ENCODE peak calls at places on chromosomes 3 and 15, in six cellular contexts. P is SK-N-SH, D is GM12878, T is K562, Q is HepG2, G is HCT116. J is an unnamed sample.

GRCh38 chr3:156433138-156433537 is 121.8 kb downstream of the SSR3 start:
- DNase-seq in P (no peak), D (no peak), T (no peak), Q (no peak), G (no peak), J (no peak)

GRCh38 chr3:182028081-182028480 is 316.4 kb downstream of the SOX2 start:
- DNase-seq in P (no peak), D (no peak), T (no peak), Q (no peak), G (no peak), J (no peak)

GRCh38 chr3:71258526-71258925 is 325.0 kb downstream of the FOXP1 start:
- DNase-seq in P (no peak), D (no peak), T (no peak), Q (peak), G (no peak), J (no peak)

GRCh38 chr3:65793495-65794200 is 245.1 kb downstream of the MAGI1 start:
- DNase-seq in P (no peak), D (no peak), T (no peak), Q (no peak), G (no peak), J (no peak)

GRCh38 chr3:56119575-56120349 is 348.5 kb downstream of the ERC2 start:
- DNase-seq in P (no peak), D (no peak), T (no peak), Q (no peak), G (no peak), J (no peak)

GRCh38 chr3:45905755-45906154 is 19.4 kb downstream of the CCR9 start:
- DNase-seq in P (no peak), D (no peak), T (no peak), Q (no peak), G (no peak), J (no peak)

GRCh38 chr3:29486087-29486486 is 205.2 kb downstream of the RBMS3 start:
- DNase-seq in P (no peak), D (peak), T (no peak), Q (no peak), G (no peak), J (no peak)

GRCh38 chr3:112013058-112013783 is 14.5 kb downstream of the TAGLN3 start:
- DNase-seq in P (peak), D (no peak), T (peak), Q (peak), G (peak), J (peak)

GRCh38 chr15:94266789-94267188 is 35.4 kb downstream of the MCTP2 start:
- DNase-seq in P (no peak), D (no peak), T (no peak), Q (no peak), G (no peak), J (no peak)

GRCh38 chr3:15361494-15362214 is 29.3 kb upstream of the SH3BP5 start:
- DNase-seq in P (peak), D (peak), T (no peak), Q (no peak), G (no peak), J (no peak)

GRCh38 chr3:123907720-123908119 is 23.6 kb upstream of the MYLK start:
- DNase-seq in P (no peak), D (no peak), T (no peak), Q (no peak), G (no peak), J (no peak)

GRCh38 chr3:187852842-187853727 is 107.8 kb upstream of the BCL6 start:
- DNase-seq in P (no peak), D (no peak), T (no peak), Q (no peak), G (no peak), J (no peak)

GRCh38 chr3:56323986-56324420 is 144.3 kb downstream of the ERC2 start:
- DNase-seq in P (no peak), D (no peak), T (no peak), Q (no peak), G (no peak), J (no peak)

GRCh38 chr3:13544293-13544831 is 4.6 kb upstream of the FBLN2 start:
- DNase-seq in P (no peak), D (no peak), T (no peak), Q (no peak), G (no peak), J (no peak)

GRCh38 chr3:192889694-192890093 is 28.0 kb downstream of the MB21D2 start:
- DNase-seq in P (no peak), D (no peak), T (no peak), Q (no peak), G (no peak), J (no peak)

GRCh38 chr3:53234841-53235232 is 21.0 kb downstream of the TKT start:
- DNase-seq in P (no peak), D (no peak), T (no peak), Q (no peak), G (no peak), J (no peak)

DNA sequence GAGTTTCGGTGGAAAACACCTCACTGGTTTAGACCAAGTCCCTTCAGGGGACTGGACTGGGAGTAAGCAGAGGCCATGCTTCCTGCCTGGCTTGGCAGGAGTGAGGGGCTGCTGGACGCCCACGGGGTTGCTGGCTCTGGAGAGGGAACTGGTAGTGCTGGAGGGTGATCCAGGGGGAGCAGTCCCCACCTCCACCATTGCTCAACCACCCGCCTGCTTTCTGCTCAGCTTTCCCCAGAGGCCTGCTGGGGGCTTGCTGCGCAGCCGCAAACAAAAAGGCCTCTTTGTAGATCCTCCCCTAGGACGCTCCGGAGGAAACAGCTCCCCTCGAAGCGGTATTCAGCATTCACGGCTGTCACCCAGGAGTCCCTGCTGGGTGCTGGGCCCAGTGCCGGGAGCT is 33.5 kb downstream of the EBLN2 start:
- DNase-seq in P (no peak), D (no peak), T (no peak), Q (no peak), G (no peak), J (no peak)
- H3K4me3 ChIP-seq in P (no peak), D (no peak), T (no peak), Q (no peak), G (no peak), J (no peak)

GRCh38 chr3:138834359-138835176 is at the start of gene PIK3CB:
- DNase-seq in P (peak), D (no peak), T (peak), Q (peak), G (peak), J (peak)
- TF ChIP-seq REST in P (no peak), D (no peak), T (peak), Q (peak), G (no peak), J (no peak)

GRCh38 chr3:129061888-129062834 is 1.6 kb downstream of the GP9 start:
- DNase-seq in P (peak), D (no peak), T (no peak), Q (no peak), G (no peak), J (no peak)
- TF ChIP-seq SIN3A in P (no peak), D (no peak), T (no peak), Q (no peak), G (no peak), J (no peak)

GRCh38 chr3:184604039-184604955 is 42.7 kb downstream of the EPHB3 start:
- DNase-seq in P (no peak), D (no peak), T (peak), Q (no peak), G (no peak), J (no peak)

GRCh38 chr3:184602406-184603155 is 41.0 kb downstream of the EPHB3 start:
- DNase-seq in P (peak), D (no peak), T (no peak), Q (no peak), G (no peak), J (no peak)

GRCh38 chr3:184603156-184604030 is 41.8 kb downstream of the EPHB3 start:
- DNase-seq in P (no peak), D (no peak), T (no peak), Q (no peak), G (no peak), J (no peak)

GRCh38 chr3:184600685-184601377 is 39.2 kb downstream of the EPHB3 start:
- DNase-seq in P (no peak), D (no peak), T (no peak), Q (no peak), G (no peak), J (no peak)

GRCh38 chr3:184601576-184602405 is 40.2 kb downstream of the EPHB3 start:
- DNase-seq in P (no peak), D (no peak), T (no peak), Q (no peak), G (no peak), J (no peak)
- H3K4me3 ChIP-seq in P (no peak), D (no peak), T (no peak), Q (no peak), G (no peak), J (no peak)

DNA sequence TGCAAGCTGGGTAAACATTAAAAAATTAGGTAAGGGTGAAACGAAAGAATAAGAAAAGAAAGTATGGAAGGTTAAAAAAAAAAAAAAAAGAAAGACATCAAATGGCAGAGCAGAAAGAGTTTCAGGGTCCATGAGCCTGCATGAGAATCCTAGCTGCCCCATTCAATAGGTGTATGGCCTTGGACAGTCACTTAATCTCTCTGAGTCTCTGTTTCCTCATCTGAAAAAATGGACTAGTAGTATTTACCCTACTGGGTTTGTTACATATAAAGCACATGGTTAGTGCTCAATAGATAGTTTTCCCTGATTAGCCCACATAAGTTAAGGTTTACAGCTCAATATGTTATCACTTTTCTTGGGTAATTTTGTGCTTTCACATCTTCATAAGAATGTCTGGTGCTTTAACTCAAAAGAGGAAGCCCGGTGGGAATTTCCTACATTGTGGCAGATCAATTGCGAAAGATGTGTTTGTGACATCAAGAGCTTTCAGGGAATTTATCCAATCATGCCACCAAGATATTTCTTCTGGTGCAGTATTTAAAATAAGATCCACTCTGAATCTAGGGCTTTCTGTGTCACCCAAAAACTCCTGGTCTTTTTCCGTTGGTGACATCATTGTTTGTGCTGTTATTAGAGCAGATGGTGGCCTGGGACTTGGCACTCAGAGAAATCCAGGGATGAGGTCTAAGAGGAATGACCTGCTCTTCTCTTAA is 57.2 kb upstream of the UBE2E1 start:
- DNase-seq in P (no peak), D (no peak), T (no peak), Q (no peak), G (no peak), J (no peak)
- TF ChIP-seq REST in P (no peak), D (no peak), T (no peak), Q (no peak), G (no peak), J (no peak)

GRCh38 chr3:9247361-9248231 is 1.9 kb downstream of the SRGAP3 start:
- DNase-seq in P (no peak), D (no peak), T (no peak), Q (no peak), G (no peak), J (no peak)
- TF ChIP-seq SIN3A in P (no peak), D (no peak), T (no peak), Q (no peak), G (no peak), J (no peak)

J was measured in Panc1.